ENCODE peak calls at places on chromosomes 11 and 22, in six cellular contexts. One of them, this sample, is unnamed.

GRCh38 chr22:40819741-40820140 is 595 bp upstream of the SLC25A17 start:
- DNase-seq in stimulated activated CD4-positive, alpha-beta T cell treated with anti-CD3 and anti-CD28 coated beads, Interleukin-4, amount 100 ng/mL, for 24 hours: peak; percentile 6
- DNase-seq in mucosa of descending colon: no peak
- DNase-seq in dorsolateral prefrontal cortex: no peak
- DNase-seq in GM04504: no peak
- DNase-seq in occipital lobe: no peak
- DNase-seq in this sample: no peak

GRCh38 chr11:92226331-92227232 is 2.0 kb downstream of the FAT3 start:
- DNase-seq in stimulated activated CD4-positive, alpha-beta T cell treated with anti-CD3 and anti-CD28 coated beads, Interleukin-4, amount 100 ng/mL, for 24 hours: no peak
- DNase-seq in mucosa of descending colon: no peak
- DNase-seq in dorsolateral prefrontal cortex: peak; percentile 69
- DNase-seq in GM04504: no peak
- DNase-seq in occipital lobe: peak; percentile 43
- DNase-seq in this sample: no peak

GRCh38 chr11:17986007-17986710 is 26.7 kb downstream of the SERGEF start:
- DNase-seq in stimulated activated CD4-positive, alpha-beta T cell treated with anti-CD3 and anti-CD28 coated beads, Interleukin-4, amount 100 ng/mL, for 24 hours: no peak
- DNase-seq in mucosa of descending colon: no peak
- DNase-seq in dorsolateral prefrontal cortex: no peak
- DNase-seq in GM04504: peak; percentile 41
- DNase-seq in occipital lobe: no peak
- DNase-seq in this sample: no peak

GRCh38 chr22:30878516-30879365 is 89.8 kb downstream of the MORC2 start:
- DNase-seq in stimulated activated CD4-positive, alpha-beta T cell treated with anti-CD3 and anti-CD28 coated beads, Interleukin-4, amount 100 ng/mL, for 24 hours: no peak
- DNase-seq in mucosa of descending colon: no peak
- DNase-seq in dorsolateral prefrontal cortex: no peak
- DNase-seq in GM04504: no peak
- DNase-seq in occipital lobe: no peak
- DNase-seq in this sample: no peak

GRCh38 chr22:23565942-23566715 is 14.0 kb downstream of the IGLL1 start:
- DNase-seq in stimulated activated CD4-positive, alpha-beta T cell treated with anti-CD3 and anti-CD28 coated beads, Interleukin-4, amount 100 ng/mL, for 24 hours: no peak
- DNase-seq in mucosa of descending colon: no peak
- DNase-seq in dorsolateral prefrontal cortex: no peak
- DNase-seq in GM04504: no peak
- DNase-seq in occipital lobe: no peak
- DNase-seq in this sample: no peak

GRCh38 chr22:50586416-50586815 is 3.8 kb upstream of the CHKB start:
- DNase-seq in stimulated activated CD4-positive, alpha-beta T cell treated with anti-CD3 and anti-CD28 coated beads, Interleukin-4, amount 100 ng/mL, for 24 hours: no peak
- DNase-seq in mucosa of descending colon: no peak
- DNase-seq in dorsolateral prefrontal cortex: no peak
- DNase-seq in GM04504: no peak
- DNase-seq in occipital lobe: no peak
- DNase-seq in this sample: no peak

GRCh38 chr11:28834877-28835276 is 726.7 kb downstream of the METTL15 start:
- DNase-seq in stimulated activated CD4-positive, alpha-beta T cell treated with anti-CD3 and anti-CD28 coated beads, Interleukin-4, amount 100 ng/mL, for 24 hours: no peak
- DNase-seq in mucosa of descending colon: no peak
- DNase-seq in dorsolateral prefrontal cortex: no peak
- DNase-seq in GM04504: no peak
- DNase-seq in occipital lobe: no peak
- DNase-seq in this sample: no peak

GRCh38 chr22:35996596-35996995 is 32.0 kb downstream of the RBFOX2 start:
- DNase-seq in stimulated activated CD4-positive, alpha-beta T cell treated with anti-CD3 and anti-CD28 coated beads, Interleukin-4, amount 100 ng/mL, for 24 hours: no peak
- DNase-seq in mucosa of descending colon: no peak
- DNase-seq in dorsolateral prefrontal cortex: no peak
- DNase-seq in GM04504: no peak
- DNase-seq in occipital lobe: no peak
- DNase-seq in this sample: no peak

GRCh38 chr11:47071341-47071740 is 105.3 kb downstream of the ARFGAP2 start:
- DNase-seq in stimulated activated CD4-positive, alpha-beta T cell treated with anti-CD3 and anti-CD28 coated beads, Interleukin-4, amount 100 ng/mL, for 24 hours: no peak
- DNase-seq in mucosa of descending colon: no peak
- DNase-seq in dorsolateral prefrontal cortex: no peak
- DNase-seq in GM04504: no peak
- DNase-seq in occipital lobe: no peak
- DNase-seq in this sample: no peak

GRCh38 chr11:11454671-11455223 is 101.7 kb upstream of the CSNK2A3 start:
- DNase-seq in stimulated activated CD4-positive, alpha-beta T cell treated with anti-CD3 and anti-CD28 coated beads, Interleukin-4, amount 100 ng/mL, for 24 hours: no peak
- DNase-seq in mucosa of descending colon: no peak
- DNase-seq in dorsolateral prefrontal cortex: no peak
- DNase-seq in GM04504: no peak
- DNase-seq in occipital lobe: no peak
- DNase-seq in this sample: no peak

GRCh38 chr11:9609002-9609759 is 35.7 kb downstream of the WEE1 start:
- DNase-seq in stimulated activated CD4-positive, alpha-beta T cell treated with anti-CD3 and anti-CD28 coated beads, Interleukin-4, amount 100 ng/mL, for 24 hours: no peak
- DNase-seq in mucosa of descending colon: no peak
- DNase-seq in dorsolateral prefrontal cortex: no peak
- DNase-seq in GM04504: no peak
- DNase-seq in occipital lobe: no peak
- DNase-seq in this sample: no peak

GRCh38 chr11:111514216-111515031 is at the start of gene HOATZ:
- DNase-seq in stimulated activated CD4-positive, alpha-beta T cell treated with anti-CD3 and anti-CD28 coated beads, Interleukin-4, amount 100 ng/mL, for 24 hours: no peak
- DNase-seq in mucosa of descending colon: no peak
- DNase-seq in dorsolateral prefrontal cortex: no peak
- DNase-seq in GM04504: no peak
- DNase-seq in occipital lobe: no peak
- DNase-seq in this sample: no peak

GRCh38 chr11:22521226-22521625 is 104.4 kb downstream of the FANCF start:
- DNase-seq in stimulated activated CD4-positive, alpha-beta T cell treated with anti-CD3 and anti-CD28 coated beads, Interleukin-4, amount 100 ng/mL, for 24 hours: no peak
- DNase-seq in mucosa of descending colon: no peak
- DNase-seq in dorsolateral prefrontal cortex: no peak
- DNase-seq in GM04504: no peak
- DNase-seq in occipital lobe: no peak
- DNase-seq in this sample: no peak

GRCh38 chr11:8342821-8343681 is 79.4 kb upstream of the LMO1 start:
- DNase-seq in stimulated activated CD4-positive, alpha-beta T cell treated with anti-CD3 and anti-CD28 coated beads, Interleukin-4, amount 100 ng/mL, for 24 hours: no peak
- DNase-seq in mucosa of descending colon: no peak
- DNase-seq in dorsolateral prefrontal cortex: no peak
- DNase-seq in GM04504: no peak
- DNase-seq in occipital lobe: no peak
- DNase-seq in this sample: no peak

GRCh38 chr11:116874251-116874650 is 36.8 kb upstream of the APOA1 start:
- DNase-seq in stimulated activated CD4-positive, alpha-beta T cell treated with anti-CD3 and anti-CD28 coated beads, Interleukin-4, amount 100 ng/mL, for 24 hours: no peak
- DNase-seq in mucosa of descending colon: no peak
- DNase-seq in dorsolateral prefrontal cortex: no peak
- DNase-seq in GM04504: no peak
- DNase-seq in occipital lobe: no peak
- DNase-seq in this sample: no peak

GRCh38 chr11:69530278-69531070 is 49.0 kb downstream of the LINC01488 start:
- DNase-seq in stimulated activated CD4-positive, alpha-beta T cell treated with anti-CD3 and anti-CD28 coated beads, Interleukin-4, amount 100 ng/mL, for 24 hours: no peak
- DNase-seq in mucosa of descending colon: peak; percentile 33
- DNase-seq in dorsolateral prefrontal cortex: no peak
- DNase-seq in GM04504: no peak
- DNase-seq in occipital lobe: no peak
- DNase-seq in this sample: no peak

GRCh38 chr11:2581931-2582435 is 117.8 kb downstream of the KCNQ1OT1 start:
- DNase-seq in stimulated activated CD4-positive, alpha-beta T cell treated with anti-CD3 and anti-CD28 coated beads, Interleukin-4, amount 100 ng/mL, for 24 hours: no peak
- DNase-seq in mucosa of descending colon: no peak
- DNase-seq in dorsolateral prefrontal cortex: peak; percentile 28
- DNase-seq in GM04504: no peak
- DNase-seq in occipital lobe: no peak
- DNase-seq in this sample: peak; percentile 5

GRCh38 chr11:2305862-2306823 is 4.3 kb downstream of the TSPAN32 start:
- DNase-seq in stimulated activated CD4-positive, alpha-beta T cell treated with anti-CD3 and anti-CD28 coated beads, Interleukin-4, amount 100 ng/mL, for 24 hours: no peak
- DNase-seq in mucosa of descending colon: peak; percentile 56
- DNase-seq in dorsolateral prefrontal cortex: no peak
- DNase-seq in GM04504: peak; percentile 88
- DNase-seq in occipital lobe: no peak
- DNase-seq in this sample: peak; percentile 73

GRCh38 chr11:118638726-118639125 is 31.3 kb downstream of the PHLDB1 start:
- DNase-seq in stimulated activated CD4-positive, alpha-beta T cell treated with anti-CD3 and anti-CD28 coated beads, Interleukin-4, amount 100 ng/mL, for 24 hours: no peak
- DNase-seq in mucosa of descending colon: no peak
- DNase-seq in dorsolateral prefrontal cortex: no peak
- DNase-seq in GM04504: no peak
- DNase-seq in occipital lobe: no peak
- DNase-seq in this sample: no peak

GRCh38 chr11:5622802-5623201 is 2.0 kb upstream of the TRIM34 start:
- DNase-seq in stimulated activated CD4-positive, alpha-beta T cell treated with anti-CD3 and anti-CD28 coated beads, Interleukin-4, amount 100 ng/mL, for 24 hours: no peak
- DNase-seq in mucosa of descending colon: no peak
- DNase-seq in dorsolateral prefrontal cortex: no peak
- DNase-seq in GM04504: no peak
- DNase-seq in occipital lobe: no peak
- DNase-seq in this sample: no peak

GRCh38 chr11:32615422-32615821 is 31.8 kb downstream of the EIF3M start:
- DNase-seq in stimulated activated CD4-positive, alpha-beta T cell treated with anti-CD3 and anti-CD28 coated beads, Interleukin-4, amount 100 ng/mL, for 24 hours: no peak
- DNase-seq in mucosa of descending colon: no peak
- DNase-seq in dorsolateral prefrontal cortex: no peak
- DNase-seq in GM04504: no peak
- DNase-seq in occipital lobe: no peak
- DNase-seq in this sample: no peak

GRCh38 chr11:78646564-78647185 is 72.0 kb upstream of the NARS2 start:
- DNase-seq in stimulated activated CD4-positive, alpha-beta T cell treated with anti-CD3 and anti-CD28 coated beads, Interleukin-4, amount 100 ng/mL, for 24 hours: peak; percentile 63
- DNase-seq in mucosa of descending colon: peak; percentile 87
- DNase-seq in dorsolateral prefrontal cortex: no peak
- DNase-seq in GM04504: no peak
- DNase-seq in occipital lobe: no peak
- DNase-seq in this sample: peak; percentile 65

GRCh38 chr11:12458042-12458441 is 80.7 kb downstream of the PARVA start:
- DNase-seq in stimulated activated CD4-positive, alpha-beta T cell treated with anti-CD3 and anti-CD28 coated beads, Interleukin-4, amount 100 ng/mL, for 24 hours: no peak
- DNase-seq in mucosa of descending colon: no peak
- DNase-seq in dorsolateral prefrontal cortex: no peak
- DNase-seq in GM04504: no peak
- DNase-seq in occipital lobe: no peak
- DNase-seq in this sample: no peak

GRCh38 chr11:34478845-34479663 is 34.5 kb downstream of the ELF5 start:
- DNase-seq in stimulated activated CD4-positive, alpha-beta T cell treated with anti-CD3 and anti-CD28 coated beads, Interleukin-4, amount 100 ng/mL, for 24 hours: no peak
- DNase-seq in mucosa of descending colon: no peak
- DNase-seq in dorsolateral prefrontal cortex: no peak
- DNase-seq in GM04504: no peak
- DNase-seq in occipital lobe: no peak
- DNase-seq in this sample: no peak

GRCh38 chr11:117842131-117842941 is 17.8 kb upstream of the FXYD2 start:
- DNase-seq in stimulated activated CD4-positive, alpha-beta T cell treated with anti-CD3 and anti-CD28 coated beads, Interleukin-4, amount 100 ng/mL, for 24 hours: no peak
- DNase-seq in mucosa of descending colon: no peak
- DNase-seq in dorsolateral prefrontal cortex: peak; percentile 23
- DNase-seq in GM04504: no peak
- DNase-seq in occipital lobe: no peak
- DNase-seq in this sample: no peak

GRCh38 chr11:64713031-64713780 is 9.8 kb downstream of the NRXN2 start:
- DNase-seq in stimulated activated CD4-positive, alpha-beta T cell treated with anti-CD3 and anti-CD28 coated beads, Interleukin-4, amount 100 ng/mL, for 24 hours: no peak
- DNase-seq in mucosa of descending colon: peak; percentile 35
- DNase-seq in dorsolateral prefrontal cortex: no peak
- DNase-seq in GM04504: no peak
- DNase-seq in occipital lobe: no peak
- DNase-seq in this sample: peak; percentile 26

GRCh38 chr11:44811841-44812448 is 85.2 kb downstream of the TSPAN18 start:
- DNase-seq in stimulated activated CD4-positive, alpha-beta T cell treated with anti-CD3 and anti-CD28 coated beads, Interleukin-4, amount 100 ng/mL, for 24 hours: no peak
- DNase-seq in mucosa of descending colon: no peak
- DNase-seq in dorsolateral prefrontal cortex: no peak
- DNase-seq in GM04504: no peak
- DNase-seq in occipital lobe: no peak
- DNase-seq in this sample: no peak